ENCODE peak calls at places on chromosomes 5 and 9, in six cellular contexts. M is right lobe of liver, N is lung, K is choroid plexus epithelial cell, Q is kidney, F is kidney epithelial cell. Z is an unnamed sample.

GRCh38 chr5:72556351-72557146 is 49.3 kb upstream of the ZNF366 start:
- DNase-seq in M (peak), N (peak), K (peak), Q (peak), F (no peak), Z (peak)

GRCh38 chr5:77679791-77680190 is 41.3 kb upstream of the OTP start:
- DNase-seq in M (no peak), N (no peak), K (peak), Q (no peak), F (no peak), Z (no peak)

GRCh38 chr5:52864376-52864775 is 76.7 kb downstream of the ITGA1 start:
- DNase-seq in M (no peak), N (no peak), K (peak), Q (no peak), F (peak), Z (no peak)

GRCh38 chr5:89988998-89989690 is 420.4 kb downstream of the CETN3 start:
- DNase-seq in M (no peak), N (no peak), K (peak), Q (no peak), F (no peak), Z (peak)

GRCh38 chr9:136613824-136614371 is 48.8 kb upstream of the EGFL7 start:
- DNase-seq in M (no peak), N (no peak), K (peak), Q (no peak), F (no peak), Z (no peak)

GRCh38 chr9:85741112-85741874 is 461 bp downstream of the AGTPBP1 start:
- DNase-seq in M (no peak), N (peak), K (peak), Q (peak), F (no peak), Z (no peak)

GRCh38 chr9:13160051-13160450 is 119.4 kb downstream of the MPDZ start:
- DNase-seq in M (no peak), N (no peak), K (no peak), Q (no peak), F (no peak), Z (no peak)

GRCh38 chr5:172164773-172165212 is 23.2 kb downstream of the STK10 start:
- DNase-seq in M (no peak), N (no peak), K (no peak), Q (no peak), F (no peak), Z (peak)

DNA sequence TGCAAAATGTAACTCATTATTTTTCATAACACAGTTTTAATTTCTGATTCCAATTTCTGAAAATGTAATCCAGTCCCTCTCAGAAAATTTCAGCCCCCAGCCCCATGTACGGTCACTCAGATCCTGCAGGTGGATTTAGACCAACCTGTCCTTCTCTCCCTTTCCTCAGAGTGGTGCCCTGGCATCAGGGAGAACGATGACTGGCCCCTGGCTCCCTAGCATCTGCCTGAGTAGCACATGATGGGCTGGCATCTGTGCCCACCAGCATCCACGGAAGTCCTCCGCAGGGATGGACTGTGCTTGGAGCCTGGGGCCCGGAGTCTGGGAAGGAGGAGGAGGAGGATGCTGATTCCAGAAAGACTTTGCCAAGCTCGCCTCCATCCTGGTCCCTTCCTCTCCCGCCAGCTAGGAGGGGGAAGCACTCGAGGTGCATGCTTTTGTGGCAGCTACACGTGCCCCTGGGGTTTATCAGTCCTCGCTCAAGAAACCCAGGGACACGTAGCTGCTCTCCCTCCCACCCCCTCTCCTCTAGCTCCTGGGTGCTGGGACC is 54.4 kb upstream of the RUFY1 start:
- DNase-seq in M (no peak), N (no peak), K (no peak), Q (no peak), F (no peak), Z (no peak)
- TF ChIP-seq CTCF in M (no peak), N (no peak), K (peak), Q (no peak), F (peak), Z (no peak)

GRCh38 chr5:167296056-167296455 is 995.4 kb upstream of the WWC1 start:
- DNase-seq in M (no peak), N (no peak), K (no peak), Q (no peak), F (no peak), Z (no peak)
- H3K4me3 ChIP-seq in M (no peak), N (no peak), K (no peak), Q (no peak), F (no peak), Z (no peak)

GRCh38 chr5:150489358-150490295 is 18.3 kb upstream of the NDST1 start:
- DNase-seq in M (no peak), N (no peak), K (peak), Q (no peak), F (no peak), Z (no peak)

GRCh38 chr5:150488519-150489357 is 19.2 kb upstream of the NDST1 start:
- DNase-seq in M (peak), N (peak), K (peak), Q (peak), F (no peak), Z (peak)

GRCh38 chr5:150485770-150486401 is 22.0 kb upstream of the NDST1 start:
- DNase-seq in M (peak), N (peak), K (peak), Q (peak), F (no peak), Z (peak)

GRCh38 chr5:150486402-150487198 is 21.3 kb upstream of the NDST1 start:
- DNase-seq in M (peak), N (peak), K (peak), Q (peak), F (no peak), Z (peak)

DNA sequence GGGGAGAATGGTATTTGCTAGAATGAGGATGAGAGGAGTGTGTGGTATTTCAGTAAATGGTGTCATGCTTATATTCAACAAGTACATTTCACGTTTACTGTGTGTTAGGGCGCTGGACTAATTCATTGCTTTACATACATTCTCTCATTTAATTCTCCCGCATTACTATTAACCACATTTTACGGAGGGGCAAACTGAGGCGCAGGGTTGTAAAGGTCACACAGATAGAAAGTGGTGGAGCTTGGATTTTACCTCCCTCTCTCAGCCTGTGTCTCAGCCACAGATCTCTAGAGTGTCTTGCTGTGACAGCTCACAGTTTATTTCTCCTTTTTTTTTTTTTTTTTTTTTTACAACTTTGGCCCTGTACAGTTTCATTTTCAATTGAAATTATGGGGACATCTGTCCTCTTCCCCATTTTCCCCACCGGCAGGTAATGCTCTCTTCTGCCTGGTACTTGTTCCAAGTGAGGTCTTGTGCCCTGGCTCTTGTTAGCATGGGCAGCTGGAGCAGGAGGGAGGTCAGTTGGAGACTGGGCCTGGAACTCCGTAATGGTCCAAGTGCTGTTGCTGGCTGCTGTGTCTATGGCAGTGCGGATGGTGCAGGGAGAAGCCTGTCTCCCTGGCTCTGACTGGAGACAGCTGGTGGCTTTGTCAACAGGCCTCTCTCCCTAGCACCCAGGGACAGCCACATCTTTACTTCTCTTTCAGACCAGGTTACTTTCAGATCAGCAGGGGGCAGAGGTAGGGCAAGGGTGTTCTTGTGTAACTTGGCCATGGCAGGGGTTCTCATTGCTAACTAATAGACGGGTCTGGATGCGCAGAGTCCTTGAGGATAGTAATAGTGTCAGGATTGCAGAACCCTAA is 20.5 kb upstream of the NDST1 start:
- DNase-seq in M (peak), N (no peak), K (no peak), Q (no peak), F (no peak), Z (peak)
- TF ChIP-seq CTCF in M (peak), N (no peak), K (peak), Q (peak), F (peak), Z (peak)

GRCh38 chr9:86902606-86903460 is 44.5 kb downstream of the GAS1 start:
- DNase-seq in M (no peak), N (no peak), K (no peak), Q (peak), F (no peak), Z (no peak)
- H3K4me3 ChIP-seq in M (no peak), N (no peak), K (peak), Q (peak), F (peak), Z (peak)

GRCh38 chr9:37363124-37363523 is 59.4 kb upstream of the GRHPR start:
- DNase-seq in M (no peak), N (no peak), K (no peak), Q (no peak), F (no peak), Z (no peak)

GRCh38 chr9:37362430-37362829 is 60.1 kb upstream of the GRHPR start:
- DNase-seq in M (no peak), N (no peak), K (no peak), Q (no peak), F (no peak), Z (no peak)

GRCh38 chr9:37364136-37364535 is 58.4 kb upstream of the GRHPR start:
- DNase-seq in M (no peak), N (no peak), K (no peak), Q (no peak), F (no peak), Z (no peak)

GRCh38 chr9:37369671-37370070 is 52.8 kb upstream of the GRHPR start:
- DNase-seq in M (no peak), N (no peak), K (no peak), Q (no peak), F (no peak), Z (no peak)

DNA sequence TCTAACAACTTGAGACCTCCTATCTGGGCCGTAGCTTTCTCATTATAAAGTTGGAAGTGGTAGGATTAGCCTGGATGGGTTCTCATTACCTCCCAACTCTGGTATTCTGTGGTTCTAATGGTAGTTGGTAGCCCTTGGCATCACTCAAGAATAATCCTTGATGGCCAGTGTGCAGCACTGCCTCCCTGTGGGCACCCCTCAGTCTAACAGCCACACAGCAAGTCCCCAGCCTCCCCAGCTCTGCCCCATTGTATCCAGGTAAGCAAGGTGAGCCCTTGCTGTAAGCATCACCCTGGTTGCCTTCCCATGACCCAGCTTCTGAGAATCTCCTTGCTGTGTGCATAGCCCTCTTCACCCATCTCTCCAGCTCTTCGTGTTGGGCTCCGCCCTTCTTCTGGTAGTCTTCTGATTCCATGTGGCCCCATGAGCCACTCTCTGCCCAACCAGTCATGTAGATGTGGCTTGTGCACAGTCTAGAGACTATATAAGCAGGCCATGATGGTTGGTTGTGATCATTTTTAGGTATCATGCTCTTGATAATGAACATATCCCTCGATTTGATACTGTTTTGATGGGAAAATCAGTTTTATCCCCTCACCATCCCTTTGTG is 57.6 kb upstream of the GRHPR start:
- DNase-seq in M (no peak), N (no peak), K (no peak), Q (no peak), F (no peak), Z (no peak)
- TF ChIP-seq CTCF in M (no peak), N (no peak), K (peak), Q (no peak), F (no peak), Z (no peak)

Z was measured in left ventricle myocardium inferior.